ENCODE peak calls at places on chromosomes 4 and X, in nine cellular contexts. X, Y, U, M, Q, L, K, R and Z are unnamed samples.

GRCh38 chr4:153448003-153448731 is 18.0 kb upstream of the TMEM131L start:
- DNase-seq in U (no peak), M (no peak), X (no peak), L (no peak), K (no peak), Y (no peak), R (no peak), Q (no peak), Z (no peak)

GRCh38 chr4:158094413-158095110 is 78.3 kb downstream of the GASK1B start:
- DNase-seq in R (peak), X (no peak), L (no peak), Q (no peak), K (no peak), U (no peak), M (no peak), Y (no peak), Z (no peak)

GRCh38 chr4:63729519-63729918 is 679.7 kb downstream of the TECRL start:
- DNase-seq in M (no peak), Q (no peak), R (no peak), X (no peak), K (no peak), L (no peak), U (no peak), Y (no peak), Z (no peak)

GRCh38 chr4:1200425-1201035 is 28.1 kb upstream of the SPON2 start:
- DNase-seq in X (no peak), K (peak), L (peak), R (no peak), U (peak), Q (peak), M (no peak), Y (no peak), Z (no peak)

GRCh38 chr4:159006202-159006601 is 96.7 kb upstream of the RAPGEF2 start:
- DNase-seq in U (no peak), X (no peak), K (no peak), Y (no peak), L (peak), R (no peak), M (no peak), Q (no peak), Z (no peak)

GRCh38 chrX:38438321-38438720 is 85.9 kb downstream of the OTC start:
- DNase-seq in X (no peak), Q (no peak), U (no peak), K (no peak), R (no peak), Y (no peak), L (no peak), M (no peak), Z (no peak)

GRCh38 chr4:83889802-83890201 is 353.9 kb downstream of the GPAT3 start:
- DNase-seq in R (peak), X (no peak), Y (no peak), L (no peak), M (no peak), U (no peak), Q (peak), K (no peak), Z (no peak)

GRCh38 chr4:145539677-145540076 is 58.0 kb downstream of the SMAD1 start:
- DNase-seq in X (no peak), Q (no peak), M (no peak), L (no peak), U (no peak), K (no peak), Y (no peak), R (no peak), Z (no peak)

GRCh38 chr4:165928601-165929000 is 55.6 kb downstream of the TLL1 start:
- DNase-seq in R (no peak), U (no peak), K (no peak), Y (no peak), X (no peak), M (no peak), Q (no peak), L (no peak), Z (no peak)

GRCh38 chr4:139419388-139419914 is 34.5 kb upstream of the RAB33B start:
- DNase-seq in R (no peak), Y (no peak), X (no peak), U (peak), L (peak), K (no peak), Q (no peak), M (no peak), Z (no peak)

GRCh38 chr4:8335848-8336247 is 66.3 kb downstream of the HTRA3 start:
- DNase-seq in K (no peak), U (no peak), X (no peak), Y (no peak), R (no peak), M (no peak), L (no peak), Q (no peak), Z (no peak)

GRCh38 chr4:36243355-36244256 is 708 bp downstream of the ARAP2 start:
- DNase-seq in R (peak), L (peak), Y (no peak), U (peak), Q (no peak), X (no peak), K (peak), M (peak), Z (peak)

GRCh38 chr4:19580090-19580489 is 671.6 kb upstream of the SLIT2 start:
- DNase-seq in X (no peak), U (no peak), L (no peak), K (no peak), R (no peak), Y (no peak), Q (no peak), M (no peak), Z (no peak)

GRCh38 chr4:48079972-48080391 is 54.1 kb downstream of the TXK start:
- DNase-seq in X (no peak), K (no peak), L (no peak), Q (no peak), U (no peak), M (no peak), Y (no peak), R (peak), Z (no peak)

GRCh38 chr4:119643306-119644042 is 14.9 kb upstream of the PDE5A start:
- DNase-seq in Q (no peak), X (no peak), L (no peak), R (no peak), Y (no peak), U (no peak), M (no peak), K (no peak), Z (no peak)

GRCh38 chr4:163679189-163679588 is 184.7 kb downstream of the TMA16 start:
- DNase-seq in U (no peak), Y (no peak), Q (no peak), L (no peak), K (no peak), R (peak), X (no peak), M (no peak), Z (peak)

GRCh38 chr4:104519588-104519987 is 24.9 kb upstream of the CXXC4 start:
- DNase-seq in X (no peak), K (no peak), R (no peak), Y (no peak), M (no peak), U (no peak), L (no peak), Q (no peak), Z (no peak)